ENCODE peak calls at places on chromosomes 3 and 15, in seven cellular contexts. W is mesothelial cell of epicardium, I is left cardiac atrium, J is H54, R is right cardiac atrium, H is GM12864, M is CD14-positive monocyte. N is an unnamed sample.

GRCh38 chr3:41207355-41207754 is 8.1 kb downstream of the CTNNB1 start:
- DNase-seq in R (no peak), J (no peak), I (no peak), H (no peak), M (no peak), W (no peak), N (no peak)

GRCh38 chr15:62171882-62172281 is 6.8 kb upstream of the C2CD4B start:
- DNase-seq in H (no peak), R (no peak), J (no peak), M (no peak), I (no peak), W (no peak), N (no peak)

GRCh38 chr3:116815831-116816588 is 106.4 kb downstream of the TUSC7 start:
- DNase-seq in J (no peak), W (no peak), H (no peak), I (no peak), M (no peak), R (no peak), N (no peak)

GRCh38 chr3:123774474-123774873 is 109.7 kb downstream of the MYLK start:
- DNase-seq in H (no peak), R (no peak), I (no peak), J (no peak), M (no peak), W (no peak), N (no peak)

GRCh38 chr3:133948996-133949395 is 53.3 kb upstream of the RAB6B start:
- DNase-seq in I (no peak), H (no peak), W (no peak), J (no peak), M (no peak), R (no peak), N (no peak)

GRCh38 chr3:27978440-27978839 is 256.3 kb upstream of the EOMES start:
- DNase-seq in W (no peak), R (no peak), H (no peak), J (no peak), M (no peak), I (no peak), N (peak; percentile 14)

GRCh38 chr15:74302821-74303359 is 64.6 kb downstream of the CYP11A1 start:
- DNase-seq in M (no peak), J (no peak), H (no peak), I (no peak), R (peak; percentile 65), W (peak; percentile 50), N (peak; percentile 39)

GRCh38 chr3:124584552-124585391 is 145.5 kb upstream of the UMPS start:
- DNase-seq in W (peak; percentile 41), J (no peak), H (no peak), I (peak; percentile 76), R (peak; percentile 90), M (no peak), N (peak; percentile 80)

N was measured in M059J.